ENCODE peak calls at places on chromosome 22, in eight cellular contexts. L is H1, R is transverse colon, V is stomach, P is K562, I is sigmoid colon, O is ovary, Y is SK-N-SH. E is an unnamed sample.

GRCh38 chr22:50192056-50192824 is 6.5 kb downstream of the TRABD start:
- DNase-seq in O (no peak), L (no peak), P (no peak), R (no peak), V (peak; percentile 39), I (no peak), Y (no peak), E (no peak)

GRCh38 chr22:41401781-41402648 is 20.3 kb downstream of the TEF start:
- DNase-seq in I (peak; percentile 92), O (peak; percentile 79), Y (peak; percentile 81), P (no peak), L (no peak), V (peak; percentile 95), R (peak; percentile 87), E (peak; percentile 44)

GRCh38 chr22:41913842-41914534 is 886 bp downstream of the SHISA8 start:
- DNase-seq in P (no peak), Y (no peak), O (no peak), V (no peak), R (no peak), I (no peak), L (no peak), E (no peak)

GRCh38 chr22:49692499-49693225 is 135.0 kb downstream of the BRD1 start:
- DNase-seq in R (no peak), O (no peak), V (peak; percentile 14), P (no peak), Y (no peak), L (no peak), I (no peak), E (no peak)

GRCh38 chr22:34971456-34971855 is 94.5 kb upstream of the ISX start:
- DNase-seq in Y (no peak), O (no peak), P (no peak), I (no peak), L (no peak), R (no peak), V (no peak), E (no peak)

GRCh38 chr22:44586337-44586990 is 88.4 kb upstream of the RTL6 start:
- DNase-seq in V (no peak), O (no peak), Y (no peak), I (peak; percentile 56), P (no peak), R (no peak), L (no peak), E (no peak)

GRCh38 chr22:45455621-45456020 is 42.1 kb downstream of the RIBC2 start:
- DNase-seq in V (no peak), L (no peak), I (no peak), R (no peak), P (no peak), O (no peak), Y (peak; percentile 11), E (no peak)

GRCh38 chr22:41699264-41700104 is at the start of gene MEI1:
- DNase-seq in O (peak; percentile 82), R (peak; percentile 85), V (peak; percentile 90), Y (no peak), P (no peak), L (peak; percentile 75), I (peak; percentile 91), E (peak; percentile 58)

GRCh38 chr22:46150615-46151423 is 493 bp downstream of the PPARA start:
- DNase-seq in V (peak; percentile 41), P (peak; percentile 69), Y (peak; percentile 97), L (peak; percentile 71), O (peak; percentile 48), R (peak; percentile 63), I (peak; percentile 76), E (no peak)

GRCh38 chr22:38629108-38629507 is 27.1 kb downstream of the FAM227A start:
- DNase-seq in R (no peak), Y (no peak), P (no peak), L (no peak), O (no peak), V (no peak), I (no peak), E (no peak)

GRCh38 chr22:50102946-50103345 is 13.1 kb downstream of the MOV10L1 start:
- DNase-seq in P (peak; percentile 47), V (no peak), R (no peak), O (no peak), L (no peak), Y (no peak), I (no peak), E (no peak)

GRCh38 chr22:31277741-31278642 is 14.3 kb downstream of the PIK3IP1 start:
- DNase-seq in L (no peak), P (no peak), Y (no peak), V (no peak), I (peak; percentile 60), R (no peak), O (no peak), E (no peak)

GRCh38 chr22:45629469-45630089 is 42.1 kb upstream of the ATXN10 start:
- DNase-seq in P (no peak), V (no peak), R (no peak), Y (peak; percentile 64), I (no peak), O (no peak), L (no peak), E (no peak)

GRCh38 chr22:43096420-43096819 is 7.2 kb upstream of the TTLL1 start:
- DNase-seq in V (no peak), I (no peak), Y (no peak), O (no peak), P (no peak), R (no peak), L (no peak), E (no peak)

GRCh38 chr22:19337137-19337536 is 45.6 kb upstream of the CLTCL1 start:
- DNase-seq in V (no peak), P (no peak), I (no peak), O (no peak), Y (no peak), R (no peak), L (no peak), E (no peak)
- H3K9me3 ChIP-seq in V (peaks cover 22% of the 10 kb centered on the region), P (peaks cover 31% of the 10 kb centered on the region), I (no peaks in the 10 kb centered on the region), O (no peaks in the 10 kb centered on the region), Y (peaks cover 14% of the 10 kb centered on the region), R (peaks cover 29% of the 10 kb centered on the region), L (no peaks in the 10 kb centered on the region), E (no peaks in the 10 kb centered on the region)

GRCh38 chr22:21818487-21819182 is 48.8 kb downstream of the MAPK1 start:
- DNase-seq in I (no peak), O (no peak), L (no peak), P (peak; percentile 62), R (no peak), V (no peak), Y (no peak), E (no peak)

GRCh38 chr22:21816472-21816786 is 51.0 kb downstream of the MAPK1 start:
- DNase-seq in V (no peak), P (no peak), R (no peak), I (no peak), Y (no peak), O (no peak), L (no peak), E (no peak)

GRCh38 chr22:21815357-21815756 is 52.1 kb downstream of the MAPK1 start:
- DNase-seq in L (no peak), I (no peak), P (no peak), V (no peak), Y (no peak), R (no peak), O (no peak), E (no peak)

GRCh38 chr22:21815958-21816357 is 51.5 kb downstream of the MAPK1 start:
- DNase-seq in Y (no peak), L (no peak), P (no peak), V (no peak), O (no peak), I (no peak), R (no peak), E (no peak)

GRCh38 chr22:21816787-21817496 is 50.5 kb downstream of the MAPK1 start:
- DNase-seq in R (no peak), P (peak; percentile 87), V (no peak), Y (peak; percentile 20), L (no peak), I (no peak), O (no peak), E (no peak)
- TF ChIP-seq EP300 in R (no peak), P (no peak), V (no peak), Y (no peak), L (no peak), I (no peak), O (no peak), E (peak; percentile 31)

DNA sequence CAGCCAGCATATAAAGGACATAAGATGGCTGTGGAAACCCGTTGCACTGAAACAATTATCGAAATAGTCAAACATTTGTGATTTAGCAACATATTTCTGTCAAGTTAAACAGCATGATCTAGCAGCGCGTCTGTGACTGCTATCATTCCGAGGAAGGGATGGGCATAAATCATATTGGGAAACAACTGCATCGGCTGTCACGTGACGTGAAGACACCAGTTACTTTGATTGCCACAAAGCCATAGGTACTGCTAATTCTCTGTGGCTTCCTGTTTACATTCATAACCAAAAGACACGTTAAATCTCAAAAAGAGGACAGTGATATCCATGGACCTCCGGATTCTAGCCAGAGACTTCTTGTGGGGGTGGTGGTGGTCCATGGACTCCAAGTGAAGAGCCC is 87.8 kb downstream of the CACNA1I start:
- DNase-seq in Y (no peak), L (no peak), P (no peak), I (no peak), O (no peak), R (peak; percentile 13), V (no peak), E (no peak)
- H3K27me3 ChIP-seq in Y (no peaks in the 10 kb centered on the region), L (peaks cover 12% of the 10 kb centered on the region), P (no peaks in the 10 kb centered on the region), I (peaks cover 80% of the 10 kb centered on the region), O (peaks cover 2% of the 10 kb centered on the region), R (peaks cover 75% of the 10 kb centered on the region), V (peaks cover 48% of the 10 kb centered on the region), E (no peaks in the 10 kb centered on the region)

GRCh38 chr22:47813661-47814060 is 1051.2 kb downstream of the TBC1D22A start:
- DNase-seq in Y (no peak), I (no peak), R (no peak), V (no peak), L (no peak), O (no peak), P (no peak), E (no peak)
- H3K9me3 ChIP-seq in Y (no peaks in the 10 kb centered on the region), I (no peaks in the 10 kb centered on the region), R (no peaks in the 10 kb centered on the region), V (no peaks in the 10 kb centered on the region), L (peaks cover 6% of the 10 kb centered on the region), O (no peaks in the 10 kb centered on the region), P (no peaks in the 10 kb centered on the region), E (no peaks in the 10 kb centered on the region)